ENCODE peak calls at places on chromosomes 6 and 20, in nine cellular contexts. One of them, this sample, is unnamed.

GRCh38 chr6:109292420-109292819 is 89.8 kb downstream of the CD164 start:
- DNase-seq in HCT116: no peak
- DNase-seq in stomach: no peak
- DNase-seq in esophagus muscularis mucosa: no peak
- DNase-seq in breast epithelium: no peak
- DNase-seq in uterus: no peak
- DNase-seq in prostate gland: no peak
- DNase-seq in heart left ventricle: no peak
- DNase-seq in right lobe of liver: no peak
- DNase-seq in this sample: no peak

GRCh38 chr6:4374231-4374630 is 238.9 kb upstream of the ECI2 start:
- DNase-seq in HCT116: no peak
- DNase-seq in stomach: no peak
- DNase-seq in esophagus muscularis mucosa: no peak
- DNase-seq in breast epithelium: no peak
- DNase-seq in uterus: no peak
- DNase-seq in prostate gland: no peak
- DNase-seq in heart left ventricle: no peak
- DNase-seq in right lobe of liver: no peak
- DNase-seq in this sample: no peak

GRCh38 chr6:42084889-42085288 is 34.6 kb downstream of the TAF8 start:
- DNase-seq in HCT116: no peak
- DNase-seq in stomach: no peak
- DNase-seq in esophagus muscularis mucosa: no peak
- DNase-seq in breast epithelium: no peak
- DNase-seq in uterus: no peak
- DNase-seq in prostate gland: no peak
- DNase-seq in heart left ventricle: no peak
- DNase-seq in right lobe of liver: no peak
- DNase-seq in this sample: no peak

GRCh38 chr6:107600936-107601335 is 111.0 kb downstream of the SOBP start:
- DNase-seq in HCT116: no peak
- DNase-seq in stomach: peak; percentile 52
- DNase-seq in esophagus muscularis mucosa: no peak
- DNase-seq in breast epithelium: peak; percentile 49
- DNase-seq in uterus: no peak
- DNase-seq in prostate gland: peak; percentile 48
- DNase-seq in heart left ventricle: peak; percentile 46
- DNase-seq in right lobe of liver: no peak
- DNase-seq in this sample: peak; percentile 22

GRCh38 chr6:74733830-74734591 is 471.8 kb downstream of the COL12A1 start:
- DNase-seq in HCT116: no peak
- DNase-seq in stomach: no peak
- DNase-seq in esophagus muscularis mucosa: no peak
- DNase-seq in breast epithelium: no peak
- DNase-seq in uterus: no peak
- DNase-seq in prostate gland: no peak
- DNase-seq in heart left ventricle: no peak
- DNase-seq in right lobe of liver: no peak
- DNase-seq in this sample: no peak

GRCh38 chr6:26604026-26604425 is 7.3 kb downstream of the ABT1 start:
- DNase-seq in HCT116: no peak
- DNase-seq in stomach: no peak
- DNase-seq in esophagus muscularis mucosa: no peak
- DNase-seq in breast epithelium: no peak
- DNase-seq in uterus: no peak
- DNase-seq in prostate gland: no peak
- DNase-seq in heart left ventricle: no peak
- DNase-seq in right lobe of liver: no peak
- DNase-seq in this sample: no peak

GRCh38 chr6:30060634-30060981 is 457 bp upstream of the POLR1H start:
- DNase-seq in HCT116: no peak
- DNase-seq in stomach: no peak
- DNase-seq in esophagus muscularis mucosa: no peak
- DNase-seq in breast epithelium: no peak
- DNase-seq in uterus: no peak
- DNase-seq in prostate gland: no peak
- DNase-seq in heart left ventricle: peak; percentile 26
- DNase-seq in right lobe of liver: no peak
- DNase-seq in this sample: no peak

GRCh38 chr20:44541957-44542356 is 20.1 kb upstream of the SERINC3 start:
- DNase-seq in HCT116: no peak
- DNase-seq in stomach: no peak
- DNase-seq in esophagus muscularis mucosa: no peak
- DNase-seq in breast epithelium: no peak
- DNase-seq in uterus: no peak
- DNase-seq in prostate gland: no peak
- DNase-seq in heart left ventricle: no peak
- DNase-seq in right lobe of liver: no peak
- DNase-seq in this sample: no peak

DNA sequence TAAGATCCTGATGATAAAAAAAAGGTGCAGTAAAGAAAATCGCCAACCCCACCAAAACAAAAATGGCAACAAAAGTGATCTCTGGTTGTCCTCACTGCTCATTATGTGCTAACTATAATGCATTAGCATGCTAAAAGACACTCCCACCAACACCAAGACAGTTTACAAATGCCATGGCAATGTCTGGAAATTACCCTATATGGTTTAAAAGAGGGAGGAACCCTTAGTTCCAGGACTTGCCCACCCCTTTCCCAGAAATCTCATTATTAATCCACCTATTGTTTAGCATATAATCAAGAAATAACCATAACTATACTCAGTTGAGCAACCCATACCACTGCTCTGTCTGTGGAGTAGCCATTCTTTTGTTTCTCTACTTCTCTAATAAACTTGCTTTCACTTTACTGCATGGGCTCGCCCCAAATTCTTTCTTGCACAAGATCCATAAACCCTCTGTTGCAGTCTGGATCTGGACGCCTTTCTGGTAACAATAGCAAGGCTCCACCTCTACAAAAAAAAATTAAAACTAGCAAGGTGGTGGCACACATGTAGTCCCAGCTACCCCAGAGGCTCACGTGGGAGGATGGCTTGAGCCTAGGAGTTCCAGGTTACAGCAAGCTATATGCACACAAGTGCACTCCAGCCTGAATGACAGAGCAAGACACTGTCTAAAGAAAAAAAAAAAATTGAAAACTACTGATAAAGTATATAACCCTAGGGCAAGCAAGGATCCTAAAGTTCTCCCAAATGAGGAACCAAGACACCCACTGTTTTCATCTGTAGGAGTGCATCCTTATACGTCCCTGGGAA is 278.8 kb upstream of the JARID2 start:
- DNase-seq in HCT116: no peak
- DNase-seq in stomach: no peak
- DNase-seq in esophagus muscularis mucosa: no peak
- DNase-seq in breast epithelium: no peak
- DNase-seq in uterus: no peak
- DNase-seq in prostate gland: no peak
- DNase-seq in heart left ventricle: no peak
- DNase-seq in right lobe of liver: no peak
- DNase-seq in this sample: no peak
- TF ChIP-seq POLR2A in HCT116: no peak
- TF ChIP-seq POLR2A in stomach: no peak
- TF ChIP-seq POLR2A in esophagus muscularis mucosa: no peak
- TF ChIP-seq POLR2A in breast epithelium: no peak
- TF ChIP-seq POLR2A in uterus: no peak
- TF ChIP-seq POLR2A in prostate gland: no peak
- TF ChIP-seq POLR2A in heart left ventricle: no peak
- TF ChIP-seq POLR2A in right lobe of liver: no peak
- TF ChIP-seq POLR2A in this sample: no peak

GRCh38 chr6:7910298-7910653 is 312 bp downstream of the TXNDC5 start:
- DNase-seq in HCT116: no peak
- DNase-seq in stomach: no peak
- DNase-seq in esophagus muscularis mucosa: no peak
- DNase-seq in breast epithelium: no peak
- DNase-seq in uterus: no peak
- DNase-seq in prostate gland: no peak
- DNase-seq in heart left ventricle: no peak
- DNase-seq in right lobe of liver: no peak
- DNase-seq in this sample: no peak

GRCh38 chr6:7912024-7912423 is 1.4 kb upstream of the TXNDC5 start:
- DNase-seq in HCT116: no peak
- DNase-seq in stomach: no peak
- DNase-seq in esophagus muscularis mucosa: no peak
- DNase-seq in breast epithelium: no peak
- DNase-seq in uterus: no peak
- DNase-seq in prostate gland: no peak
- DNase-seq in heart left ventricle: no peak
- DNase-seq in right lobe of liver: peak; percentile 74
- DNase-seq in this sample: no peak

GRCh38 chr6:7911345-7911725 is 747 bp upstream of the TXNDC5 start:
- DNase-seq in HCT116: no peak
- DNase-seq in stomach: no peak
- DNase-seq in esophagus muscularis mucosa: no peak
- DNase-seq in breast epithelium: no peak
- DNase-seq in uterus: no peak
- DNase-seq in prostate gland: no peak
- DNase-seq in heart left ventricle: no peak
- DNase-seq in right lobe of liver: no peak
- DNase-seq in this sample: no peak

GRCh38 chr6:7909323-7910276 is 988 bp downstream of the TXNDC5 start:
- DNase-seq in HCT116: no peak
- DNase-seq in stomach: peak; percentile 57
- DNase-seq in esophagus muscularis mucosa: no peak
- DNase-seq in breast epithelium: no peak
- DNase-seq in uterus: peak; percentile 42
- DNase-seq in prostate gland: peak; percentile 43
- DNase-seq in heart left ventricle: peak; percentile 69
- DNase-seq in right lobe of liver: peak; percentile 93
- DNase-seq in this sample: peak; percentile 61

GRCh38 chr6:7910654-7911344 is at the start of gene TXNDC5:
- DNase-seq in HCT116: no peak
- DNase-seq in stomach: peak; percentile 84
- DNase-seq in esophagus muscularis mucosa: no peak
- DNase-seq in breast epithelium: peak; percentile 36
- DNase-seq in uterus: peak; percentile 82
- DNase-seq in prostate gland: peak; percentile 67
- DNase-seq in heart left ventricle: peak; percentile 88
- DNase-seq in right lobe of liver: peak; percentile 90
- DNase-seq in this sample: peak; percentile 84
- TF ChIP-seq POLR2A in HCT116: peak; percentile 73
- TF ChIP-seq POLR2A in stomach: no peak
- TF ChIP-seq POLR2A in esophagus muscularis mucosa: no peak
- TF ChIP-seq POLR2A in breast epithelium: no peak
- TF ChIP-seq POLR2A in uterus: no peak
- TF ChIP-seq POLR2A in prostate gland: no peak
- TF ChIP-seq POLR2A in heart left ventricle: peak; percentile 43
- TF ChIP-seq POLR2A in right lobe of liver: peak; percentile 76
- TF ChIP-seq POLR2A in this sample: peak; percentile 75

GRCh38 chr20:50320910-50321796 is 130.5 kb downstream of the CEBPB start:
- DNase-seq in HCT116: peak; percentile 54
- DNase-seq in stomach: peak; percentile 89
- DNase-seq in esophagus muscularis mucosa: no peak
- DNase-seq in breast epithelium: peak; percentile 91
- DNase-seq in uterus: peak; percentile 97
- DNase-seq in prostate gland: peak; percentile 87
- DNase-seq in heart left ventricle: peak; percentile 77
- DNase-seq in right lobe of liver: peak; percentile 75
- DNase-seq in this sample: peak; percentile 90
- TF ChIP-seq POLR2A in HCT116: no peak
- TF ChIP-seq POLR2A in stomach: no peak
- TF ChIP-seq POLR2A in esophagus muscularis mucosa: peak; percentile 65
- TF ChIP-seq POLR2A in breast epithelium: peak; percentile 80
- TF ChIP-seq POLR2A in uterus: peak; percentile 94
- TF ChIP-seq POLR2A in prostate gland: peak; percentile 87
- TF ChIP-seq POLR2A in heart left ventricle: peak; percentile 32
- TF ChIP-seq POLR2A in right lobe of liver: peak; percentile 50
- TF ChIP-seq POLR2A in this sample: peak; percentile 37

GRCh38 chr6:149728499-149729234 is 10.8 kb upstream of the LATS1 start:
- DNase-seq in HCT116: no peak
- DNase-seq in stomach: no peak
- DNase-seq in esophagus muscularis mucosa: no peak
- DNase-seq in breast epithelium: no peak
- DNase-seq in uterus: no peak
- DNase-seq in prostate gland: no peak
- DNase-seq in heart left ventricle: no peak
- DNase-seq in right lobe of liver: no peak
- DNase-seq in this sample: no peak
- TF ChIP-seq POLR2A in HCT116: no peak
- TF ChIP-seq POLR2A in stomach: no peak
- TF ChIP-seq POLR2A in esophagus muscularis mucosa: no peak
- TF ChIP-seq POLR2A in breast epithelium: no peak
- TF ChIP-seq POLR2A in uterus: no peak
- TF ChIP-seq POLR2A in prostate gland: no peak
- TF ChIP-seq POLR2A in heart left ventricle: no peak
- TF ChIP-seq POLR2A in right lobe of liver: no peak
- TF ChIP-seq POLR2A in this sample: no peak

DNA sequence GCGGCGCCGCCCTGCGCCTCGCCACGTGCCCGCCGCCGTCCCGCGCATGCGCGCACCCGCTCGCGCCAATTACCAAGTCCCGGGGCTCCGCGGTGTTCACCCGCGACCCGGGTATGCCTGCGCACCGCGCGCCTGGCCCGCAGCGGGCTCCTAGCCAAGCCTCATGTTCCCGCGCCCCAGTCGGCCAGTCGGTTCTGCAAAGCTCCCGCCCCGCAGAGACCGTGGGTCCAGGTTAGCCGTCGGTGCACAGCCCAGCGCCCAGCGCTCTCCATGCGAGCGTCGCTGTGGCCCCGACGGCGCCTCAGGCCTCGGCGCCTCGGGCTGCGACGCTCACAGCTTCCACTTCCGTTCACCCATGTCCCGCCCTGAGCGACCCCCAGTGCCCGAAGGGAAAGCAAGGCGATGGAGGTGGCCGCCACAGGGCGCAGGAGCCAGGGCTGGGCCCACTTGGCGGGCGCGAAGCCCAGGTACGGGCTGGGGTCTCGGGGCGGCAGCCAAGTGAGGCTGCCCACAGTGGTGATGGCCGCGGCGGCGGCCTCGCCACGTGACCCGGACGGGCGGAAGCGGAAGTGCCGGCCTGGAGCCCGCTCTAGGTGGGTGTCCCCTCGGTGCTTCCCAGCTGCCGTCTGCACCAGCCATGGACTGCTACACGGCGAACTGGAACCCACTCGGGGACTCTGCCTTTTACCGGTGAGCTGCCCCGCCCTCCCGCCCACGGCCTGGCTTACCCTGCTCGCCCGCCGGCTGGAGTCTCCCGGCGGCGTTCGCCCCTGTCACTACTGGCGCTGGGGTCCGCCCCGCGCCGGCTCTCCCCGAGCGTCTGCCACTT is at the start of the genes PCED1A and VPS16:
- DNase-seq in HCT116: peak; percentile 54
- DNase-seq in stomach: peak; percentile 89
- DNase-seq in esophagus muscularis mucosa: peak; percentile 96
- DNase-seq in breast epithelium: peak; percentile 75
- DNase-seq in uterus: peak; percentile 88
- DNase-seq in prostate gland: peak; percentile 80
- DNase-seq in heart left ventricle: peak; percentile 90
- DNase-seq in right lobe of liver: peak; percentile 89
- DNase-seq in this sample: peak; percentile 99
- TF ChIP-seq POLR2A in HCT116: peak; percentile 63
- TF ChIP-seq POLR2A in stomach: no peak
- TF ChIP-seq POLR2A in esophagus muscularis mucosa: no peak
- TF ChIP-seq POLR2A in breast epithelium: no peak
- TF ChIP-seq POLR2A in uterus: peak; percentile 65
- TF ChIP-seq POLR2A in prostate gland: peak; percentile 46
- TF ChIP-seq POLR2A in heart left ventricle: peak; percentile 46
- TF ChIP-seq POLR2A in right lobe of liver: peak; percentile 64
- TF ChIP-seq POLR2A in this sample: peak; percentile 85

This sample was measured in H54.